ENCODE peak calls at places on chromosomes 3 and 15, in nine cellular contexts. H, L, O, W, T, Q, U, R and N are unnamed samples.

GRCh38 chr15:45871121-45871855 is 236.5 kb downstream of the SQOR start:
- DNase-seq in H (no peak), L (no peak), O (no peak), W (no peak), T (no peak), Q (no peak), U (no peak), R (no peak), N (no peak)

GRCh38 chr3:73143821-73144237 is 82.4 kb downstream of the EBLN2 start:
- DNase-seq in H (no peak), L (no peak), O (no peak), W (no peak), T (no peak), Q (no peak), U (no peak), R (peak), N (no peak)

GRCh38 chr3:177830411-177830849 is 633.1 kb upstream of the TBL1XR1 start:
- DNase-seq in H (no peak), L (no peak), O (peak), W (no peak), T (peak), Q (no peak), U (no peak), R (no peak), N (no peak)

GRCh38 chr3:55858302-55858701 is 371.2 kb upstream of the WNT5A start:
- DNase-seq in H (no peak), L (no peak), O (peak), W (no peak), T (no peak), Q (no peak), U (no peak), R (no peak), N (no peak)

GRCh38 chr3:160369784-160370183 is 29.2 kb downstream of the IFT80 start:
- DNase-seq in H (no peak), L (no peak), O (no peak), W (no peak), T (no peak), Q (no peak), U (no peak), R (no peak), N (no peak)

GRCh38 chr3:11238057-11238456 is 34.1 kb upstream of the ATG7 start:
- DNase-seq in H (no peak), L (no peak), O (peak), W (no peak), T (no peak), Q (no peak), U (no peak), R (no peak), N (peak)

GRCh38 chr3:186722457-186722856 is 5.3 kb downstream of the KNG1 start:
- DNase-seq in H (no peak), L (no peak), O (no peak), W (no peak), T (no peak), Q (no peak), U (no peak), R (no peak), N (peak)

GRCh38 chr15:70766597-70766996 is 3.2 kb upstream of the UACA start:
- DNase-seq in H (no peak), L (no peak), O (no peak), W (no peak), T (no peak), Q (no peak), U (no peak), R (no peak), N (no peak)

GRCh38 chr3:21839592-21839991 is 88.6 kb upstream of the ZNF385D start:
- DNase-seq in H (no peak), L (no peak), O (peak), W (no peak), T (no peak), Q (no peak), U (no peak), R (peak), N (peak)

GRCh38 chr3:11120091-11120845 is 34.0 kb upstream of the HRH1 start:
- DNase-seq in H (no peak), L (peak), O (no peak), W (no peak), T (no peak), Q (no peak), U (no peak), R (no peak), N (no peak)

GRCh38 chr15:90660195-90660995 is 56.8 kb upstream of the BLM start:
- DNase-seq in H (peak), L (peak), O (peak), W (peak), T (peak), Q (peak), U (peak), R (peak), N (peak)

GRCh38 chr15:52067545-52067926 is 45.0 kb downstream of the BCL2L10 start:
- DNase-seq in H (no peak), L (no peak), O (no peak), W (no peak), T (no peak), Q (no peak), U (no peak), R (peak), N (no peak)

GRCh38 chr3:15606434-15606891 is 4.9 kb downstream of the BTD start:
- DNase-seq in H (no peak), L (no peak), O (no peak), W (no peak), T (no peak), Q (no peak), U (no peak), R (peak), N (no peak)

GRCh38 chr3:128553560-128553959 is 60.6 kb upstream of the GATA2 start:
- DNase-seq in H (no peak), L (peak), O (no peak), W (no peak), T (no peak), Q (no peak), U (peak), R (no peak), N (no peak)

GRCh38 chr3:16064660-16065414 is 109.6 kb upstream of the GALNT15 start:
- DNase-seq in H (peak), L (peak), O (peak), W (no peak), T (peak), Q (no peak), U (peak), R (peak), N (no peak)

GRCh38 chr3:117019082-117019713 is 309.6 kb downstream of the TUSC7 start:
- DNase-seq in H (peak), L (peak), O (peak), W (peak), T (peak), Q (peak), U (no peak), R (peak), N (peak)

GRCh38 chr3:136957751-136958288 is at the start of gene IL20RB:
- DNase-seq in H (no peak), L (peak), O (peak), W (no peak), T (no peak), Q (no peak), U (no peak), R (no peak), N (no peak)

GRCh38 chr3:32105291-32106131 is 909 bp upstream of the GPD1L start:
- DNase-seq in H (no peak), L (peak), O (peak), W (peak), T (no peak), Q (no peak), U (peak), R (no peak), N (no peak)

GRCh38 chr15:80750591-80750990 is 28.6 kb upstream of the CEMIP start:
- DNase-seq in H (no peak), L (no peak), O (no peak), W (no peak), T (no peak), Q (no peak), U (no peak), R (no peak), N (no peak)

GRCh38 chr15:33310481-33311311 is at the start of gene RYR3:
- DNase-seq in H (no peak), L (no peak), O (no peak), W (no peak), T (no peak), Q (no peak), U (no peak), R (peak), N (no peak)

GRCh38 chr15:71752604-71753289 is 57.6 kb upstream of the NR2E3 start:
- DNase-seq in H (peak), L (no peak), O (peak), W (no peak), T (no peak), Q (peak), U (no peak), R (peak), N (peak)

GRCh38 chr3:115254492-115255196 is 107.6 kb upstream of the ZBTB20 start:
- DNase-seq in H (no peak), L (no peak), O (no peak), W (no peak), T (no peak), Q (no peak), U (peak), R (no peak), N (no peak)

GRCh38 chr3:34178415-34178814 is 380.0 kb downstream of the PDCD6IP start:
- DNase-seq in H (no peak), L (no peak), O (peak), W (no peak), T (no peak), Q (no peak), U (no peak), R (no peak), N (no peak)

GRCh38 chr3:72244396-72244795 is 459.4 kb upstream of the PROK2 start:
- DNase-seq in H (no peak), L (no peak), O (no peak), W (no peak), T (no peak), Q (no peak), U (no peak), R (no peak), N (no peak)

GRCh38 chr3:197298858-197299854 is 744 bp upstream of the DLG1 start:
- DNase-seq in H (peak), L (peak), O (no peak), W (peak), T (peak), Q (peak), U (no peak), R (peak), N (peak)

GRCh38 chr3:115720988-115721387 is 97.7 kb downstream of the GAP43 start:
- DNase-seq in H (no peak), L (no peak), O (no peak), W (no peak), T (no peak), Q (no peak), U (no peak), R (no peak), N (no peak)

GRCh38 chr3:161050929-161051328 is 54.2 kb downstream of the B3GALNT1 start:
- DNase-seq in H (no peak), L (no peak), O (no peak), W (no peak), T (no peak), Q (no peak), U (no peak), R (no peak), N (no peak)

GRCh38 chr15:90610220-90610619 is 80.5 kb downstream of the CRTC3 start:
- DNase-seq in H (no peak), L (no peak), O (peak), W (no peak), T (no peak), Q (no peak), U (no peak), R (no peak), N (no peak)

GRCh38 chr3:196414469-196414868 is 17.8 kb downstream of the UBXN7 start:
- DNase-seq in H (no peak), L (no peak), O (peak), W (no peak), T (no peak), Q (no peak), U (no peak), R (no peak), N (no peak)

GRCh38 chr15:39898317-39898716 is 21.7 kb downstream of the GPR176 start:
- DNase-seq in H (no peak), L (no peak), O (no peak), W (no peak), T (no peak), Q (no peak), U (no peak), R (no peak), N (no peak)

GRCh38 chr15:70722266-70723123 is 40.9 kb downstream of the UACA start:
- DNase-seq in H (no peak), L (no peak), O (peak), W (no peak), T (no peak), Q (peak), U (no peak), R (no peak), N (no peak)

GRCh38 chr3:177377166-177377565 is 179.9 kb upstream of the TBL1XR1 start:
- DNase-seq in H (no peak), L (no peak), O (no peak), W (peak), T (no peak), Q (no peak), U (no peak), R (peak), N (no peak)

GRCh38 chr3:155418426-155418825 is 124.9 kb upstream of the STRIT1 start:
- DNase-seq in H (no peak), L (no peak), O (no peak), W (no peak), T (no peak), Q (no peak), U (no peak), R (no peak), N (no peak)

GRCh38 chr3:140630366-140630765 is 47.5 kb upstream of the TRIM42 start:
- DNase-seq in H (no peak), L (no peak), O (no peak), W (no peak), T (no peak), Q (no peak), U (no peak), R (no peak), N (no peak)

GRCh38 chr3:159814161-159814560 is 174.5 kb upstream of the IL12A start:
- DNase-seq in H (no peak), L (no peak), O (peak), W (no peak), T (no peak), Q (no peak), U (no peak), R (no peak), N (peak)

GRCh38 chr15:63833246-63833696 is 477 bp downstream of the HERC1 start:
- DNase-seq in H (peak), L (peak), O (peak), W (peak), T (peak), Q (peak), U (peak), R (peak), N (peak)

GRCh38 chr3:30871720-30872119 is 22.7 kb downstream of the GADL1 start:
- DNase-seq in H (no peak), L (no peak), O (no peak), W (no peak), T (no peak), Q (no peak), U (no peak), R (no peak), N (no peak)

DNA sequence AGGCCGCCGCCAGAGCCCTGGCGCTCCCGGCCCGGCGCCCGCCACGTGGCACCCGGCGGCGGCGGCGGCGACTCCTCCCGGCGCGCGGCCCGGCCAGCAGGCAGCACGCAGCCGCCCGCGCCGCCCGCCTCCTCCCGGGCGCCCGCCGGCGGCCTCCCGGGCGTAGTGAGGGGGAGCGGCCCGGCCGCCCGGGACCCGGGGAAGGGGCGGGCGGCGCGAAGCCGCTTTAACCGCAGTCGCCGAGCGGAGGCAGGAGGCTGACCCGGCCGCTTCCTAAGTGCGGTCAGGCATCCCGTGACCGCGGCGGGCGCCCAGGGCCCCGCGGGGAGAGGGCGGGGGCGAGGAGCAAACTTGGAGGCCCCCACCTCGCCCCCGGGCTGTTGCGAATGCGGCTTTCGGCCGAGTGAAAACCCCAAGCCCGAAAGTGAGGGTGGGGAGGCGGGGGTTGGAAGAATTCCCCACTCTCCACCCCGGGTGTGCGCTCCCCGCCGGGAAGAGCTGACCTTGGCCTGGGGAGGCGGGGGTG is 1.7 kb upstream of the HES1 start:
- DNase-seq in H (peak), L (peak), O (no peak), W (peak), T (peak), Q (no peak), U (peak), R (peak), N (peak)
- TF ChIP-seq POLR2A in H (no peak), L (no peak), O (peak), W (no peak), T (no peak), Q (no peak), U (no peak), R (peak), N (peak)

GRCh38 chr3:42214064-42214463 is 51.9 kb downstream of the CCK start:
- DNase-seq in H (no peak), L (no peak), O (no peak), W (no peak), T (no peak), Q (no peak), U (no peak), R (peak), N (no peak)
- TF ChIP-seq POLR2A in H (no peak), L (no peak), O (no peak), W (no peak), T (no peak), Q (no peak), U (no peak), R (no peak), N (no peak)

DNA sequence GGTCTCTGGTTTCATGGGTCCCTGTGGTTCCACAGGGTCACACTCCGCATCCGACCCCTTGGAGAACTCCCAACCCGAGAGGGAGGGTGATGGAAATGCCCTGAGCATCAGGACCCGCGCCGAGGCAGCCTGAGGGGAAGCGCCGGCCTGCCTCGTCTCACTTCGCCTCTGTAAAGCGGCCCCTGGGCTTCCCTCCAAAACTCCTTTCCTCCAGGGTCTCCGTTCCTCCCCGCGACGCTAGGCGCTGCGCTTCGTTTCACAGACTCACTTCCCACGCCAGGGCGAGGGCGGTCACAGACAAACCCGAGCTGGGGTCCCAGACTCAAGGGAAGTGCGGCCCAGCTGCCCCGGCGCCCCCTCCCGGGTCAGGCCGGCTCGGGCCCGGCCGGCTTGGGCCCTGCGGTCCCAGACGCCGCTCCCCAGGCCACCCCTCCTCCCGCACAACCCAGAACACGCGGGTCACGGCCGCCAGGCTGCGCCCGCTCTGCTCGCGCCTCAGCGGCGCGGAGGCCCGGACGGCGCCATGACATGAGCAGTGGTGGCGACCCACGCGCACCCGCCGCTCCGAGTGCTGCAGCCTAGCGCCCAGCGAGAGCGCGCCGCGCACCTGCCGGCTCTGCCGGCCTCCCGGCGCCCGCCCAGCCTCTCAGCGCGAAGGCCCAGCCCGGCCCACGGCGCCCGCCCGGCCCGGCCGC is 619 bp downstream of the NUP210 start:
- DNase-seq in H (peak), L (no peak), O (no peak), W (peak), T (no peak), Q (peak), U (no peak), R (peak), N (no peak)
- TF ChIP-seq POLR2A in H (no peak), L (no peak), O (no peak), W (no peak), T (no peak), Q (no peak), U (no peak), R (no peak), N (no peak)

GRCh38 chr3:113747719-113748046 is 848 bp downstream of the ATP6V1A start:
- DNase-seq in H (no peak), L (no peak), O (no peak), W (no peak), T (no peak), Q (no peak), U (no peak), R (no peak), N (no peak)

GRCh38 chr3:113744941-113745272 is 1.1 kb downstream of the NAA50 start:
- DNase-seq in H (no peak), L (no peak), O (no peak), W (no peak), T (no peak), Q (no peak), U (no peak), R (no peak), N (no peak)

GRCh38 chr3:113746955-113747718 is at the start of gene ATP6V1A:
- DNase-seq in H (peak), L (peak), O (no peak), W (peak), T (peak), Q (peak), U (peak), R (peak), N (peak)

GRCh38 chr3:113745273-113746068 is 578 bp downstream of the NAA50 start:
- DNase-seq in H (peak), L (peak), O (peak), W (peak), T (peak), Q (peak), U (peak), R (peak), N (peak)

GRCh38 chr3:113746069-113746954 is at the start of gene NAA50:
- DNase-seq in H (peak), L (peak), O (peak), W (peak), T (peak), Q (peak), U (peak), R (peak), N (peak)
- TF ChIP-seq POLR2A in H (peak), L (peak), O (peak), W (no peak), T (peak), Q (peak), U (peak), R (peak), N (peak)

DNA sequence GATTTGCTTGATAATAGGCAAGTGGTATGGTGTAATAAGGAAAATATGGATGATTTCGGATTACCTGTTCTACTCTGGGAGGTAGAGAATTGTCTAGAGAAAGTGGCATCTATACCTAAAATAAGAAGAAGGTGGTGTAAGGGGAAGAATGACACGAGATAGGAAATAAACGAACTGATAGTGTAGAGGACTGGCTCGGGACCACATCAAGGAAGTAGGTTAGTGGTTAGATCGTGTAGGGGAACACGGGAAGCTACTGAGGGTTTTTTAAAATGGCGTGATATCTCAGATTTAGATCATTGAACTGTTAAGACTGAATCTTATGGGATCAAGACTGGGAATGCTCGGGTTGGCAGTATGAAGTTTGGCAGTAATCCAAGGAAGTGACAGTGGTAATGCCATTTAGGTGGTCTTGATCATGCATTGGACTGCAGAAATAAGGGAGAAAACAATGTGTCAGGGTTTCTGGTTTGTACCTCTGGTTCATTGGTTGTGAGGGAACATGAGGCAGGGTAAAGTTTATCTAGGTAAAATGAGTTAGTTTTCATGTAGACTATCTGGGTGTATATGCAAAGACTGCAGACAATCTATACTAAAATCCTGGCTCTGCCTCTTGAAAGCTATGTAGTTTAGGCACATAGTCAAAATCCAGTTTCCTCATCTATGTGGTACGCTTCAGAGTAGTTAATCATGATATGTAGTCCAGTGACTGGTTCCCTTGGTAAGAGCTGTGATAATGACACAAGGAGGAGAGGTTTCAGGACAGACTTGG is 7.4 kb downstream of the RPL14 start:
- DNase-seq in H (no peak), L (no peak), O (no peak), W (no peak), T (no peak), Q (no peak), U (no peak), R (no peak), N (no peak)
- TF ChIP-seq POLR2A in H (no peak), L (no peak), O (no peak), W (no peak), T (no peak), Q (no peak), U (no peak), R (no peak), N (no peak)